ENCODE peak calls at places on chromosome 18, in ten cellular contexts. One of them, this sample, is unnamed.

GRCh38 chr18:50401888-50402287 is 27.0 kb downstream of the SKA1 start:
- DNase-seq in spleen: no peak
- DNase-seq in astrocyte: peak; percentile 2
- DNase-seq in neural progenitor cell: peak; percentile 34
- DNase-seq in PC-3: peak; percentile 11
- DNase-seq in right lobe of liver: peak; percentile 76
- DNase-seq in HL-60: no peak
- DNase-seq in heart left ventricle: peak; percentile 63
- DNase-seq in Peyer's patch: peak; percentile 73
- DNase-seq in psoas muscle: peak; percentile 54
- DNase-seq in this sample: peak; percentile 45

GRCh38 chr18:23330423-23330822 is 122.7 kb upstream of the RIOK3 start:
- DNase-seq in spleen: no peak
- DNase-seq in astrocyte: no peak
- DNase-seq in neural progenitor cell: no peak
- DNase-seq in PC-3: no peak
- DNase-seq in right lobe of liver: no peak
- DNase-seq in HL-60: no peak
- DNase-seq in heart left ventricle: no peak
- DNase-seq in Peyer's patch: no peak
- DNase-seq in psoas muscle: no peak
- DNase-seq in this sample: no peak

GRCh38 chr18:23619388-23619873 is 33.1 kb upstream of the NPC1 start:
- DNase-seq in spleen: peak; percentile 76
- DNase-seq in astrocyte: peak; percentile 30
- DNase-seq in neural progenitor cell: peak; percentile 57
- DNase-seq in PC-3: no peak
- DNase-seq in right lobe of liver: peak; percentile 52
- DNase-seq in HL-60: no peak
- DNase-seq in heart left ventricle: peak; percentile 46
- DNase-seq in Peyer's patch: peak; percentile 69
- DNase-seq in psoas muscle: peak; percentile 23
- DNase-seq in this sample: no peak

GRCh38 chr18:59696311-59697235 is 650 bp downstream of the CCBE1 start:
- DNase-seq in spleen: no peak
- DNase-seq in astrocyte: peak; percentile 59
- DNase-seq in neural progenitor cell: peak; percentile 67
- DNase-seq in PC-3: peak; percentile 66
- DNase-seq in right lobe of liver: no peak
- DNase-seq in HL-60: no peak
- DNase-seq in heart left ventricle: peak; percentile 38
- DNase-seq in Peyer's patch: peak; percentile 50
- DNase-seq in psoas muscle: no peak
- DNase-seq in this sample: peak; percentile 43

GRCh38 chr18:35442701-35443100 is 55.1 kb downstream of the INO80C start:
- DNase-seq in spleen: no peak
- DNase-seq in astrocyte: no peak
- DNase-seq in neural progenitor cell: no peak
- DNase-seq in PC-3: no peak
- DNase-seq in right lobe of liver: no peak
- DNase-seq in HL-60: no peak
- DNase-seq in heart left ventricle: no peak
- DNase-seq in Peyer's patch: no peak
- DNase-seq in psoas muscle: no peak
- DNase-seq in this sample: no peak

GRCh38 chr18:49980869-49981268 is 167.5 kb upstream of the ACAA2 start:
- DNase-seq in spleen: no peak
- DNase-seq in astrocyte: no peak
- DNase-seq in neural progenitor cell: no peak
- DNase-seq in PC-3: peak; percentile 28
- DNase-seq in right lobe of liver: no peak
- DNase-seq in HL-60: no peak
- DNase-seq in heart left ventricle: no peak
- DNase-seq in Peyer's patch: no peak
- DNase-seq in psoas muscle: no peak
- DNase-seq in this sample: peak; percentile 56

GRCh38 chr18:2625217-2625616 is 30.3 kb upstream of the SMCHD1 start:
- DNase-seq in spleen: no peak
- DNase-seq in astrocyte: no peak
- DNase-seq in neural progenitor cell: no peak
- DNase-seq in PC-3: no peak
- DNase-seq in right lobe of liver: no peak
- DNase-seq in HL-60: no peak
- DNase-seq in heart left ventricle: no peak
- DNase-seq in Peyer's patch: no peak
- DNase-seq in psoas muscle: no peak
- DNase-seq in this sample: no peak

GRCh38 chr18:433960-434359 is 66.5 kb downstream of the COLEC12 start:
- DNase-seq in spleen: no peak
- DNase-seq in astrocyte: peak; percentile 37
- DNase-seq in neural progenitor cell: no peak
- DNase-seq in PC-3: no peak
- DNase-seq in right lobe of liver: no peak
- DNase-seq in HL-60: no peak
- DNase-seq in heart left ventricle: no peak
- DNase-seq in Peyer's patch: no peak
- DNase-seq in psoas muscle: no peak
- DNase-seq in this sample: peak; percentile 3

DNA sequence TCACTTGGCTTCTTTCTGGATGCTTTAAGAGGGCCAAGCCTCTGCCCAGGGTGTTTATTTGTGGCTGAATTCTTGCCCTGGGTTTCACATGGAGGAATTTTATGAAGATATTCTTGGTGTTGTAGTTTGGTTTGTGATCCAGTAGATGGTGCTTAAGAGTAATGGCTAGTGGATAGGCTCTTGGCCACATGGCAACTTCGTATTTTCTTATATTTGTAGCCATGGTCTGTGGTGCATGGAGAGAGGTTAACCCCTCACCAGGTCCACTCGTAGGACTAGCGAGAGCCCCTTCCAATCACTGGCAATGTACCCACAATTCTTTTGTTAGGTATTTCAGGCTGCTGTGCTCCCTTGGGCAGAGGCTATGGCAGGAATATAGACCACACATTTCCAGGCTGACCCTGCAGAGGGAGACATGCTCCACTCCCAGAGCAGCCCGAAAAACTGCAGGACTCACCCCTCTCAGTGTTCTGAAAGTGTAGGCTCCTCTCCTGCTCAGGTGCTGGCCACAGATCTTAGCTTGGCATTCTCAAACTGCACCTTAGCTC is 582.1 kb upstream of the SETBP1 start:
- DNase-seq in spleen: no peak
- DNase-seq in astrocyte: peak; percentile 31
- DNase-seq in neural progenitor cell: peak; percentile 39
- DNase-seq in PC-3: peak; percentile 53
- DNase-seq in right lobe of liver: no peak
- DNase-seq in HL-60: no peak
- DNase-seq in heart left ventricle: no peak
- DNase-seq in Peyer's patch: peak; percentile 66
- DNase-seq in psoas muscle: no peak
- DNase-seq in this sample: peak; percentile 30
- TF ChIP-seq CTCF in spleen: no peak
- TF ChIP-seq CTCF in astrocyte: peak; percentile 40
- TF ChIP-seq CTCF in neural progenitor cell: peak; percentile 42
- TF ChIP-seq CTCF in PC-3: peak; percentile 69
- TF ChIP-seq CTCF in right lobe of liver: peak; percentile 19
- TF ChIP-seq CTCF in HL-60: no peak
- TF ChIP-seq CTCF in heart left ventricle: peak; percentile 28
- TF ChIP-seq CTCF in Peyer's patch: no peak
- TF ChIP-seq CTCF in psoas muscle: no peak
- TF ChIP-seq CTCF in this sample: peak; percentile 36

GRCh38 chr18:74981476-74981875 is 227.5 kb downstream of the PTGR3 start:
- DNase-seq in spleen: no peak
- DNase-seq in astrocyte: no peak
- DNase-seq in neural progenitor cell: no peak
- DNase-seq in PC-3: no peak
- DNase-seq in right lobe of liver: no peak
- DNase-seq in HL-60: no peak
- DNase-seq in heart left ventricle: no peak
- DNase-seq in Peyer's patch: no peak
- DNase-seq in psoas muscle: no peak
- DNase-seq in this sample: no peak

GRCh38 chr18:74980669-74981068 is 228.3 kb downstream of the PTGR3 start:
- DNase-seq in spleen: no peak
- DNase-seq in astrocyte: no peak
- DNase-seq in neural progenitor cell: no peak
- DNase-seq in PC-3: no peak
- DNase-seq in right lobe of liver: no peak
- DNase-seq in HL-60: no peak
- DNase-seq in heart left ventricle: no peak
- DNase-seq in Peyer's patch: no peak
- DNase-seq in psoas muscle: no peak
- DNase-seq in this sample: no peak

DNA sequence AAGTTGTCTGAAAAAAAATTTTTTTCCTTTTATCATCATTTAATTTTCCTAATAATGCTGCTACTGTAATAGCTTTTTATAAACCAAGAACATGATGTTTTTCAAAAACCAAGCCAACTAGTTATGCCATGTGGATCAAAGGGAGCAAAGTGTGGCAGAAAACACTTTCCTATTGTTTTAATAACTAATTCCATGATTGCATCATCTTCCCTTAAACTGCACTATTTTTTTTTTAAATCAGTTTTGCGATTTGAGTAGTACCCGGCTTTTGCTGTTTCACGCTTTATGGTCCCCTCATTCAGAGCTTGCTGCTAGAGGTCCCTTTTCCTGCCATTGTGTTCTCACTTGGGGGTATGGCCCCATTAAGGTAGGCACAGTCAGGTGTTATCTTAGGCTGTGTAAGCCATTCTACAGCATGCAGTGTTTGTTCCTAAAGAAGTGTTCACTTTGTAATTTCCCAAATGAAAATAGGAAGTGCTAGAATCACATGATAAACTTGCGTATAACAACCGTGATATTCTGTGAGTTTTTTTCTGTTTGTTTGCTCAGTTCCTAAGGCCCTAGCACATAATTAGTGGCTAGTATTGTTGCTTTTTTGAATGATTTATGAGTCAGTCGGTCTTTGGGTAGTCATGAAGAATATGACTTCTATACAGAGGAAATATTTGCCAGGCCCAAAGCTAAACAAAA is 225.8 kb downstream of the PTGR3 start:
- DNase-seq in spleen: no peak
- DNase-seq in astrocyte: no peak
- DNase-seq in neural progenitor cell: no peak
- DNase-seq in PC-3: no peak
- DNase-seq in right lobe of liver: no peak
- DNase-seq in HL-60: no peak
- DNase-seq in heart left ventricle: no peak
- DNase-seq in Peyer's patch: no peak
- DNase-seq in psoas muscle: no peak
- DNase-seq in this sample: no peak
- H3K27me3 ChIP-seq in spleen: no peaks in the 10 kb centered on the region
- H3K27me3 ChIP-seq in astrocyte: no peaks in the 10 kb centered on the region
- H3K27me3 ChIP-seq in neural progenitor cell: no peaks in the 10 kb centered on the region
- H3K27me3 ChIP-seq in PC-3: no peaks in the 10 kb centered on the region
- H3K27me3 ChIP-seq in right lobe of liver: no peaks in the 10 kb centered on the region
- H3K27me3 ChIP-seq in HL-60: no peaks in the 10 kb centered on the region
- H3K27me3 ChIP-seq in heart left ventricle: no peaks in the 10 kb centered on the region
- H3K27me3 ChIP-seq in Peyer's patch: no peaks in the 10 kb centered on the region
- H3K27me3 ChIP-seq in psoas muscle: no peaks in the 10 kb centered on the region
- H3K27me3 ChIP-seq in this sample: no peaks in the 10 kb centered on the region

DNA sequence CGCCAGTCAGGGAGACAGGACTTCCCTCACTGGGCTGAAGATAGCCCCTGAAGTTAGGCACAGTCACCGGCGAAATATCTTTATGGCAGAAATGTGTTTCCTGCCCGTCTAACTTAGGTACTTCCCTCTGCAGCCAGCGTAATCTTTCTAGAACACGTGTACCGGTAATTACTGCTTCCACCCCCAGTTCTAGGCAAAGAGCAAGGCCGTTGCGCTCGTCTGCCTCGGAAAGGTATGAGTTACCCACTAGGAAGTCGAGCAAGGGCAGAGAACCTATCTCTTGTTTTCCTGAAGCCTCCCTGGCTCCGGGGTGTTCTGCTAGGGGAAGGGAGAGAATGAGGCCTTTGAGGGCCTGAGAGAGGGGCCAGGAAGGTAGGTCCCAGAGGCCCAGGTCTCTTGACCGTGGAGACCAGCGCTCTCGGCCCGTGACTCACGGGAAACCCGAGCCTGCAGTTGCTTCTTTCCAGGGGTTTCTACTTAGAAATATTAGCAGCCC is 70.0 kb downstream of the TWSG1 start:
- DNase-seq in spleen: peak; percentile 84
- DNase-seq in astrocyte: peak; percentile 70
- DNase-seq in neural progenitor cell: no peak
- DNase-seq in PC-3: no peak
- DNase-seq in right lobe of liver: peak; percentile 39
- DNase-seq in HL-60: peak; percentile 10
- DNase-seq in heart left ventricle: no peak
- DNase-seq in Peyer's patch: no peak
- DNase-seq in psoas muscle: no peak
- DNase-seq in this sample: no peak
- TF ChIP-seq CTCF in spleen: no peak
- TF ChIP-seq CTCF in astrocyte: no peak
- TF ChIP-seq CTCF in neural progenitor cell: no peak
- TF ChIP-seq CTCF in PC-3: no peak
- TF ChIP-seq CTCF in right lobe of liver: no peak
- TF ChIP-seq CTCF in HL-60: no peak
- TF ChIP-seq CTCF in heart left ventricle: no peak
- TF ChIP-seq CTCF in Peyer's patch: no peak
- TF ChIP-seq CTCF in psoas muscle: no peak
- TF ChIP-seq CTCF in this sample: no peak

GRCh38 chr18:79438581-79438980 is 42.9 kb downstream of the NFATC1 start:
- DNase-seq in spleen: no peak
- DNase-seq in astrocyte: no peak
- DNase-seq in neural progenitor cell: no peak
- DNase-seq in PC-3: peak; percentile 6
- DNase-seq in right lobe of liver: no peak
- DNase-seq in HL-60: no peak
- DNase-seq in heart left ventricle: no peak
- DNase-seq in Peyer's patch: no peak
- DNase-seq in psoas muscle: no peak
- DNase-seq in this sample: no peak

GRCh38 chr18:79440728-79441127 is 45.0 kb downstream of the NFATC1 start:
- DNase-seq in spleen: no peak
- DNase-seq in astrocyte: no peak
- DNase-seq in neural progenitor cell: no peak
- DNase-seq in PC-3: no peak
- DNase-seq in right lobe of liver: no peak
- DNase-seq in HL-60: no peak
- DNase-seq in heart left ventricle: no peak
- DNase-seq in Peyer's patch: no peak
- DNase-seq in psoas muscle: no peak
- DNase-seq in this sample: no peak

GRCh38 chr18:79440316-79440715 is 44.6 kb downstream of the NFATC1 start:
- DNase-seq in spleen: no peak
- DNase-seq in astrocyte: no peak
- DNase-seq in neural progenitor cell: no peak
- DNase-seq in PC-3: no peak
- DNase-seq in right lobe of liver: no peak
- DNase-seq in HL-60: no peak
- DNase-seq in heart left ventricle: no peak
- DNase-seq in Peyer's patch: no peak
- DNase-seq in psoas muscle: no peak
- DNase-seq in this sample: no peak

GRCh38 chr18:79438089-79438488 is 42.4 kb downstream of the NFATC1 start:
- DNase-seq in spleen: no peak
- DNase-seq in astrocyte: no peak
- DNase-seq in neural progenitor cell: no peak
- DNase-seq in PC-3: no peak
- DNase-seq in right lobe of liver: no peak
- DNase-seq in HL-60: no peak
- DNase-seq in heart left ventricle: no peak
- DNase-seq in Peyer's patch: no peak
- DNase-seq in psoas muscle: no peak
- DNase-seq in this sample: no peak

DNA sequence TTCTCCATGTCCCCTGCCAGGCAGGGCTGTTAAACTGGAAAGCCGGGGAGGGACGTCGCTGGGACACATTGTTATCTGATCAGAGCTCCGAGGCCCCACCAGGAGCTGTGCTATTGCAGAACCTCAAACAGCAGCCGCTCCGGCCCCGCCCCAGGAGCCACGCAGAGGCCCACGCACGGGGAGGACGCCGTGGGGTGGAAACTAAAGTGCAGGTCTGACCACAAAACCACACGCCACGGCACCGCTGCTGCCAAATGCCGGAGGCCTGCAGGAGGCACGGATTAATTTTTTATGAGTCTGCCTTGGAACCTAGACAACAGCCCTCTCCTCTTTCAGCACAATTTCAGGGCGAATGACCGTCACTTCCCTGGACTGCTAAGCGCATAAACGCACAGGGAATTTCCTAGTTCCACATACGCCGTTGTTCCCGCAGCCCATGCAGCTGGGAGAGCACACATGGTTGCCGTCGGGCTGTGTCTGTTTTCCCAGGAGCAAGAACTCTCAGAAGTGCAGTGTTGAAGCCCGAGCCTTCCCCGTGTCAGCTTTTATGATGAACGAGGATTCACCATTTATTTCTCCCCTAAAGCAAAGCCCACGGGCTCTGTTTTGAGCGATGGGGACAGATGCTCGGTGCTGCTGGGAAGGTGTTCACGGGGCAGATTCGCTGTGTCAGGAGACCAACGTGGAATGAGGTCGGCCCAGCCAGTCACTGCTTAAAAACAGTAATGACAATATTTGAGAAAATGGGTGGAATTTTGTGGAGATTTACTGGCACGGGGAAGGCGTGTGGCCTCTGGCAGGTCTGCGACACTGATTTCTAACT is 43.7 kb downstream of the NFATC1 start:
- DNase-seq in spleen: no peak
- DNase-seq in astrocyte: peak; percentile 70
- DNase-seq in neural progenitor cell: no peak
- DNase-seq in PC-3: peak; percentile 57
- DNase-seq in right lobe of liver: no peak
- DNase-seq in HL-60: no peak
- DNase-seq in heart left ventricle: no peak
- DNase-seq in Peyer's patch: no peak
- DNase-seq in psoas muscle: peak; percentile 75
- DNase-seq in this sample: no peak
- H3K27me3 ChIP-seq in spleen: no peaks in the 10 kb centered on the region
- H3K27me3 ChIP-seq in astrocyte: no peaks in the 10 kb centered on the region
- H3K27me3 ChIP-seq in neural progenitor cell: no peaks in the 10 kb centered on the region
- H3K27me3 ChIP-seq in PC-3: no peaks in the 10 kb centered on the region
- H3K27me3 ChIP-seq in right lobe of liver: no peaks in the 10 kb centered on the region
- H3K27me3 ChIP-seq in HL-60: no peaks in the 10 kb centered on the region
- H3K27me3 ChIP-seq in heart left ventricle: no peaks in the 10 kb centered on the region
- H3K27me3 ChIP-seq in Peyer's patch: no peaks in the 10 kb centered on the region
- H3K27me3 ChIP-seq in psoas muscle: no peaks in the 10 kb centered on the region
- H3K27me3 ChIP-seq in this sample: no peaks in the 10 kb centered on the region